ENCODE peak calls at places on chromosomes 7 and 10, in four cellular contexts. R, I, Y and J are unnamed samples.

GRCh38 chr7:155358066-155358947 is 60.6 kb downstream of the INSIG1 start:
- DNase-seq in R (no peak), I (no peak), Y (no peak), J (no peak)

GRCh38 chr7:84081973-84082522 is 112.5 kb downstream of the SEMA3A start:
- DNase-seq in R (no peak), I (no peak), Y (no peak), J (no peak)

GRCh38 chr10:124675261-124675660 is 68.9 kb downstream of the FAM53B start:
- DNase-seq in R (no peak), I (no peak), Y (no peak), J (no peak)

GRCh38 chr7:36405409-36405803 is 15.7 kb downstream of the ANLN start:
- DNase-seq in R (no peak), I (no peak), Y (no peak), J (no peak)

GRCh38 chr7:69599879-69600764 is 1.8 kb downstream of the AUTS2 start:
- DNase-seq in R (no peak), I (no peak), Y (no peak), J (no peak)

GRCh38 chr10:119383174-119383856 is 159.2 kb downstream of the RGS10 start:
- DNase-seq in R (no peak), I (no peak), Y (no peak), J (no peak)

GRCh38 chr10:102985811-102986210 is 67.7 kb downstream of the CNNM2 start:
- DNase-seq in R (no peak), I (no peak), Y (no peak), J (no peak)

GRCh38 chr7:133564484-133564883 is 311.6 kb downstream of the EXOC4 start:
- DNase-seq in R (no peak), I (no peak), Y (no peak), J (no peak)

GRCh38 chr7:73856941-73857340 is 4.0 kb upstream of the TMEM270 start:
- DNase-seq in R (no peak), I (no peak), Y (no peak), J (no peak)

GRCh38 chr10:49272251-49273081 is 26.5 kb upstream of the C10orf71 start:
- DNase-seq in R (peak; percentile 30), I (no peak), Y (no peak), J (no peak)

GRCh38 chr10:111117528-111118277 is 40.9 kb downstream of the ADRA2A start:
- DNase-seq in R (no peak), I (no peak), Y (no peak), J (no peak)

GRCh38 chr10:35335718-35336083 is 608 bp upstream of the CCNY start:
- DNase-seq in R (peak; percentile 52), I (no peak), Y (no peak), J (no peak)

GRCh38 chr10:7944537-7944936 is 110.0 kb upstream of the GATA3 start:
- DNase-seq in R (no peak), I (no peak), Y (no peak), J (no peak)
- TF ChIP-seq RAD21 in R (no peak), I (no peak), Y (no peak), J (no peak)

GRCh38 chr10:92688927-92689662 is 660 bp upstream of the HHEX start:
- DNase-seq in R (peak; percentile 76), I (no peak), Y (peak; percentile 51), J (no peak)
- TF ChIP-seq EZH2 in R (peak; percentile 80), I (no peak), Y (no peak), J (no peak)

GRCh38 chr7:14637968-14638367 is 264.6 kb downstream of the DGKB start:
- DNase-seq in R (no peak), I (no peak), Y (no peak), J (no peak)

GRCh38 chr7:14639801-14640200 is 262.8 kb downstream of the DGKB start:
- DNase-seq in R (no peak), I (no peak), Y (no peak), J (no peak)

GRCh38 chr7:14635955-14636354 is 266.6 kb downstream of the DGKB start:
- DNase-seq in R (no peak), I (no peak), Y (no peak), J (no peak)

DNA sequence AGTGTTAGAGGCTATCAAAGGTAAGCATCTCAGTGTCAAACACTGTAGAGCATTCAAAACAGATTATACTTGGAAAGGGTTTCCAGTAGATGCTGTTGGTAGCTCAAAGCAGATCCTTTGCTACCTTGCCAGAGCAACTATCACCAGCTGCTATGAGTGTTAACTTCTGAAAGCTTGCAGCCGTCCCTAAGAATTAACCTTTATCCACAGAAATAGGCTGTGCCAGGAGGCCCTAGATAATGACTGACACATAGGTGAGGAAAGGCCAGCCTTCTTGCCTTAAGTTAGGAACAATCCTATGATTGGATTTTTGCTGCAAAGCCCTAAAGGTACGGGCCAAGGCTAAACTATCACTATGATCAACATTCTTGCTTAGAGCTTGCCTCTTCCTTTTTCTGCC is 263.2 kb downstream of the DGKB start:
- DNase-seq in R (no peak), I (no peak), Y (no peak), J (no peak)
- TF ChIP-seq RAD21 in R (no peak), I (no peak), Y (no peak), J (no peak)

DNA sequence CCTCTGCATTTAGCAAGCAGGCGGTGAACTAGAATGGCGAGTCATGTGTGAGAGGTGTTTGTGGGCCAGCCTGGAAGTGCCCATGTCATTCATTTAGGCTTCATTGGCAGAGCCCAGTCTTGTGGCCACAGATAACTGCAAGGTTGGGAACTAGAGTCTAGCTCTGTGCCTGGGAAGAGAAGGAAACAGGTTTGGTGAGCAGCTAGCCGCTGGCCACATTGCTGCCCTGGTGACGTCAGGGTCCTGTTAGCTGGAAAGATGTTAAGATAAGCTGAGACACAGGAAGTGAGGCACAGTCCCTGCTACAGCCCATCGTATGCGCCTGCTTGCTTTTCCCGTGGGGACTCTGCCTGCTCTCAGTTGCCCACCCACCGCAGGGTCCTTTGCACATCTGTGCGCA is 185.5 kb downstream of the CAMK1D start:
- DNase-seq in R (peak; percentile 33), I (no peak), Y (no peak), J (no peak)
- TF ChIP-seq EZH2 in R (no peak), I (no peak), Y (no peak), J (no peak)

GRCh38 chr10:86958109-86958830 is at the start of gene SNCG:
- DNase-seq in R (peak; percentile 47), I (no peak), Y (peak; percentile 55), J (no peak)
- TF ChIP-seq RAD21 in R (no peak), I (no peak), Y (no peak), J (no peak)

GRCh38 chr10:5976689-5977470 is 463 bp downstream of the IL15RA start:
- DNase-seq in R (peak; percentile 79), I (peak; percentile 18), Y (peak; percentile 82), J (no peak)
- TF ChIP-seq EZH2 in R (peak; percentile 75), I (no peak), Y (no peak), J (no peak)

DNA sequence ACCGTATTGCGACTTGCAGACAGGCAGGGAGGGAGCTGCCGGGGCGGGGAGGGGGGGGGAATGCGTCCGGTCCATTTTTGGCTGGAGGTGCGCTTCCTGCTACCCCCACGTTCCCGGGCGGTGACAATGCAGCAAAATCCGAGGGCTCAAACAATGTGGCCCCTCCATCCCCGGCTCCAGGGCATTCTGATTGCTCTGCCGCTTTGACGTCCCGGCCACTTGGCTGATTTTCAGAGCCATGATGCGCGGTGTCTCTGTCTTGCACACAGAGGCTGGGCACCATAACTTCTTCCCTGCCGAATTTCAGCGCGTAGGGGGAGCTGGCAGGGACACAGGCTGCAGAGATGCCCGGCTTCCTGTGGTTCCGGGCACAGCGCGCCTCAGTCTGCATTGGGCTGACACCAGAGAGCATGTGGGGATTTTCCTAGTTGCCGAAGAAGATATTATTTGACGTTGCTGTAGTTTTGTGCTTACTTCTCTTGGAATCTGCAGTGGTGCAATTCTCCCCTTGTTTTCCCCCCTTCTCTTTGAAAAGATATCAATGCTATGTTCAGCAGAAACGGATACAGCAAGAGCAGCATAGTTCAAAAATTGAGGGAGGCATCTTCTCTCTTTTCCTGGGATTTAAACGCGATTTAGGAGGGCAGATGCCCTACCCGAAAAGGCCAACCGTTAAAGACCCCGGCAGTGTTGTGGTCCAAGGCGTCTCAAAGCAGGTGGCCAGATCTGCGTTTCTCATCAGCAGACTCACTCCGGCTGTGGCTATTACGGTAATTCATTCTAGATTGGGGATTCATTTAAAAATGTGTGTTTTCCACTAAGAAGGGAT is 1.4 kb downstream of the HECW1 start:
- DNase-seq in R (no peak), I (no peak), Y (no peak), J (no peak)
- TF ChIP-seq RAD21 in R (no peak), I (no peak), Y (no peak), J (no peak)